ENCODE peak calls at places on chromosomes 13 and 19, in four cellular contexts. F, P, D and R are unnamed samples.
A peak's percentile ranks its signal among the peaks of the same experiment; 100 is the strongest.

GRCh38 chr19:46618670-46619231 is 6.1 kb downstream of the PTGIR start:
- DNase-seq in F (no peak), P (no peak), D (no peak), R (no peak)

GRCh38 chr13:44306401-44307192 is 67.0 kb upstream of the SERP2 start:
- DNase-seq in F (peak; percentile 57), P (no peak), D (no peak), R (peak; percentile 38)

GRCh38 chr19:12052571-12053169 is at the start of gene ZNF878:
- DNase-seq in F (peak; percentile 97), P (peak; percentile 97), D (peak; percentile 82), R (peak; percentile 99)

GRCh38 chr19:53086949-53087348 is 16.3 kb downstream of the ZNF160 start:
- DNase-seq in F (no peak), P (no peak), D (no peak), R (no peak)

GRCh38 chr13:41960195-41960699 is 662 bp downstream of the VWA8 start:
- DNase-seq in F (no peak), P (peak; percentile 46), D (no peak), R (no peak)

GRCh38 chr13:32824061-32824460 is 192.2 kb upstream of the KL start:
- DNase-seq in F (no peak), P (no peak), D (no peak), R (no peak)

GRCh38 chr13:46486270-46486669 is 66.7 kb upstream of the LRCH1 start:
- DNase-seq in F (no peak), P (no peak), D (no peak), R (no peak)

GRCh38 chr13:106599875-106600797 is 32.2 kb upstream of the ARGLU1 start:
- DNase-seq in F (no peak), P (no peak), D (no peak), R (no peak)

GRCh38 chr13:89783221-89783755 is 1564.2 kb upstream of the MIR17HG start:
- DNase-seq in F (no peak), P (no peak), D (no peak), R (no peak)

GRCh38 chr19:3805859-3806258 is 19.7 kb upstream of the MATK start:
- DNase-seq in F (no peak), P (no peak), D (no peak), R (no peak)

GRCh38 chr13:31204592-31204991 is 4.8 kb downstream of the B3GLCT start:
- DNase-seq in F (peak; percentile 11), P (peak; percentile 34), D (peak; percentile 55), R (no peak)

GRCh38 chr19:19193926-19194325 is 1.9 kb downstream of the RFXANK start:
- DNase-seq in F (no peak), P (no peak), D (no peak), R (no peak)

GRCh38 chr19:1461862-1462261 is 11.9 kb downstream of the APC2 start:
- DNase-seq in F (no peak), P (peak; percentile 49), D (no peak), R (peak; percentile 8)

GRCh38 chr13:32042567-32042966 is 11.0 kb downstream of the FRY start:
- DNase-seq in F (no peak), P (no peak), D (no peak), R (no peak)

GRCh38 chr19:42074513-42075363 is 1.2 kb upstream of the ZNF574 start:
- DNase-seq in F (peak; percentile 56), P (no peak), D (peak; percentile 71), R (no peak)

GRCh38 chr13:78589206-78589605 is 14.1 kb downstream of the POU4F1 start:
- DNase-seq in F (peak; percentile 89), P (peak; percentile 39), D (peak; percentile 12), R (peak; percentile 85)

GRCh38 chr19:37218592-37218935 is 550 bp downstream of the ZNF383 start:
- DNase-seq in F (no peak), P (no peak), D (no peak), R (no peak)

GRCh38 chr19:23365222-23365621 is 30.0 kb downstream of the ZNF91 start:
- DNase-seq in F (no peak), P (no peak), D (no peak), R (no peak)

GRCh38 chr19:5792224-5792623 is 1.3 kb upstream of the DUS3L start:
- DNase-seq in F (no peak), P (no peak), D (no peak), R (no peak)

GRCh38 chr13:72453161-72453560 is 274.3 kb downstream of the MZT1 start:
- DNase-seq in F (no peak), P (no peak), D (no peak), R (no peak)

GRCh38 chr13:72535076-72535475 is 192.4 kb downstream of the MZT1 start:
- DNase-seq in F (no peak), P (no peak), D (no peak), R (no peak)

GRCh38 chr13:29707876-29708543 is 112.5 kb upstream of the SLC7A1 start:
- DNase-seq in F (peak; percentile 79), P (peak; percentile 44), D (peak; percentile 56), R (peak; percentile 81)

GRCh38 chr13:44796597-44797517 is 192.4 kb downstream of the NUFIP1 start:
- DNase-seq in F (no peak), P (no peak), D (no peak), R (no peak)

GRCh38 chr13:49097374-49097773 is 121.7 kb downstream of the FNDC3A start:
- DNase-seq in F (no peak), P (peak; percentile 70), D (no peak), R (no peak)

GRCh38 chr13:51832471-51833152 is 12.4 kb downstream of the TMEM272 start:
- DNase-seq in F (no peak), P (no peak), D (no peak), R (no peak)

GRCh38 chr13:29583073-29583785 is 12.3 kb downstream of the SLC7A1 start:
- DNase-seq in F (no peak), P (no peak), D (peak; percentile 23), R (no peak)

GRCh38 chr13:98570929-98571372 is 6.0 kb downstream of the STK24 start:
- DNase-seq in F (no peak), P (peak; percentile 77), D (no peak), R (no peak)

GRCh38 chr13:112014857-112015256 is 52.1 kb upstream of the SOX1 start:
- DNase-seq in F (no peak), P (no peak), D (no peak), R (no peak)

GRCh38 chr19:572891-573825 is 762 bp downstream of the BSG start:
- DNase-seq in F (no peak), P (no peak), D (peak; percentile 66), R (no peak)

GRCh38 chr19:34246340-34246739 is 8.0 kb upstream of the GARRE1 start:
- DNase-seq in F (no peak), P (no peak), D (no peak), R (no peak)

GRCh38 chr13:33649212-33649917 is 168.6 kb upstream of the RFC3 start:
- DNase-seq in F (no peak), P (peak; percentile 14), D (no peak), R (no peak)

GRCh38 chr13:33554919-33555791 is 262.8 kb upstream of the RFC3 start:
- DNase-seq in F (no peak), P (no peak), D (no peak), R (no peak)

GRCh38 chr13:23433171-23434153 is at the start of gene SACS:
- DNase-seq in F (peak; percentile 83), P (no peak), D (no peak), R (peak; percentile 82)

GRCh38 chr13:98853791-98854191 is 101.3 kb upstream of the SLC15A1 start:
- DNase-seq in F (no peak), P (no peak), D (no peak), R (no peak)

GRCh38 chr19:18731562-18732008 is 48.1 kb downstream of the CRTC1 start:
- DNase-seq in F (no peak), P (peak; percentile 32), D (peak; percentile 77), R (no peak)

GRCh38 chr13:113126265-113127150 is 3.9 kb downstream of the F10 start:
- DNase-seq in F (no peak), P (no peak), D (no peak), R (no peak)

GRCh38 chr13:108408670-108409069 is 139.2 kb downstream of the TNFSF13B start:
- DNase-seq in F (no peak), P (no peak), D (no peak), R (no peak)

GRCh38 chr13:76871332-76871945 is 14.8 kb downstream of the KCTD12 start:
- DNase-seq in F (no peak), P (no peak), D (no peak), R (no peak)

GRCh38 chr13:94384217-94384905 is 95.1 kb downstream of the DCT start:
- DNase-seq in F (no peak), P (no peak), D (no peak), R (no peak)

DNA sequence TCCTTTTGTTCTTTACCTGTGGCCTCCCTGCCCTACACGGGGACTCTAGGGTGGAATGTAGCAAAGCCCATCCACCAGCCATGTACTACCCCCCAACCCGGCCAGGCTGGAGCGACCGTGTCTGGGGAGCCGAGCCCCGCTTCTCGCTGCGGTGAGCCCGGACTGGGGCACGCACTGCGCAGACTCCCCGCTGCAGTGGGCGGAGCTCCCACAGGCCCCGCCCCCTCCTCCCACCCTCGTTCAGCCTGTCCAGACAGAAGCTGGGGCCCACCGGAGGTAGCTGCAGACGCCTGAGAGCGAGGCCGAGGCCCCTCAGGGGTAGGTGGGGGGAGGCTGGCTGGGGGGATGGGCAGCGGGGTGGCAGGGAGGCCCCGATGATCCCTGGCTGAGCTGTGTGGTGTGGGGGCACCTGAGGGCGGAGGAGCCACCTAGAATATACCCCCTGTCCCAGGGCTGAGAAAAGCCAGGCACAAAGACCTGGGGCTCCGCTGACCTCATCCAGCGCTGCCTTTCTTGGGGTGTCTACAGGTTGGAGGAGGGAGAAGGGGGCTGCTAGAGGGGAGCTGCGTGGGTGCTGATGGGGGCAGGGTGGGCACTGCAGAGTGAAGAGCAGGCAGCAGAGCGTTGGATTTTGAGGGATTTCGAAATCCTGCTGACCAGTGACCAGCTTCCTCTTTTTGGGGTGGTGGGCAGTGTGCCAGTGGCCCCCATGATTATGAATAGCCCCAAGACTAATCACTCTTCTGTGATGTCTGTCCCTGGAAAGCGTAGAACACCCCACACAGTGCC is 17.3 kb downstream of the PLD3 start:
- DNase-seq in F (peak; percentile 86), P (no peak), D (peak; percentile 98), R (peak; percentile 89)
- TF ChIP-seq CREB1 in F (no peak), P (no peak), D (no peak), R (no peak)

GRCh38 chr19:44512326-44513298 is 12.3 kb upstream of the ZNF180 start:
- DNase-seq in F (peak; percentile 87), P (peak; percentile 36), D (peak; percentile 78), R (peak; percentile 82)
- TF ChIP-seq JUN in F (no peak), P (no peak), D (no peak), R (peak; percentile 82)

GRCh38 chr13:110541526-110541920 is 20.0 kb downstream of the RAB20 start:
- DNase-seq in F (no peak), P (no peak), D (no peak), R (no peak)
- TF ChIP-seq CREB1 in F (no peak), P (no peak), D (no peak), R (no peak)

DNA sequence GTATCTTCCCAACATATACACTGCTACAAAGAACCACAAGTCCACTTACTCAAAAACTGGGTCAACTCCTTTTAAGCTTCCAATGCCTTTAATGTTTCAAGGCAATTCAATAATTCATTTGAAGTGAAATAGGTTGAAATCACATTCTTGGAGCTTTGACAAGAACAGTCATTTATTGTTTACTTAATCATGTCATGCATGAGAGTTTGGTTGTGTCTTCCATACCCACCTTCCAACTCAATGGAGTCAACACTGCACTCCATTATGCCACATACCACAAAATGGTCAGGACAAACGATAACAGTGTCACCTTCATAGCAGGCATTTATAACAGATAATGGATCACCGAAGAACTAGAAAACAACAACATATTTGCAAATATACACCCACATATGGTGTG is 506.3 kb downstream of the UQCRFS1 start:
- DNase-seq in F (no peak), P (no peak), D (no peak), R (no peak)
- TF ChIP-seq JUN in F (no peak), P (no peak), D (no peak), R (no peak)